ENCODE peak calls at places on chromosome 4, in nine cellular contexts. P is AG09309, D is ovary, G is foreskin fibroblast, Y is astrocyte of the cerebellum, E is mucosa of descending colon, M is cardiac fibroblast, Z is GM12865, F is BJ. B is an unnamed sample.

GRCh38 chr4:21529214-21529613 is 419.4 kb downstream of the KCNIP4 start:
- DNase-seq in P (no peak), D (no peak), G (no peak), Y (no peak), E (no peak), M (no peak), Z (no peak), F (no peak), B (no peak)

GRCh38 chr4:157314906-157315305 is 94.4 kb downstream of the GRIA2 start:
- DNase-seq in P (no peak), D (no peak), G (no peak), Y (no peak), E (no peak), M (no peak), Z (no peak), F (no peak), B (peak)

GRCh38 chr4:40321671-40322131 is 13.4 kb upstream of the CHRNA9 start:
- DNase-seq in P (peak), D (no peak), G (peak), Y (no peak), E (no peak), M (no peak), Z (no peak), F (peak), B (no peak)

GRCh38 chr4:94577136-94577535 is 125.4 kb downstream of the PDLIM5 start:
- DNase-seq in P (no peak), D (peak), G (peak), Y (peak), E (peak), M (peak), Z (no peak), F (peak), B (no peak)

GRCh38 chr4:5979981-5980380 is 38.2 kb downstream of the C4orf50 start:
- DNase-seq in P (no peak), D (no peak), G (no peak), Y (no peak), E (no peak), M (peak), Z (no peak), F (no peak), B (no peak)

GRCh38 chr4:76545161-76545884 is 110.3 kb downstream of the SHROOM3 start:
- DNase-seq in P (no peak), D (no peak), G (no peak), Y (no peak), E (no peak), M (peak), Z (peak), F (no peak), B (no peak)

GRCh38 chr4:94880976-94881375 is 123.2 kb downstream of the BMPR1B start:
- DNase-seq in P (no peak), D (no peak), G (peak), Y (no peak), E (no peak), M (no peak), Z (no peak), F (no peak), B (no peak)

GRCh38 chr4:76803522-76803921 is 94.4 kb downstream of the SOWAHB start:
- DNase-seq in P (peak), D (peak), G (peak), Y (peak), E (no peak), M (peak), Z (peak), F (peak), B (no peak)

GRCh38 chr4:13151178-13151577 is 333.0 kb downstream of the RAB28 start:
- DNase-seq in P (no peak), D (no peak), G (no peak), Y (no peak), E (peak), M (no peak), Z (no peak), F (no peak), B (no peak)

GRCh38 chr4:13920901-13921300 is 293.4 kb upstream of the BOD1L1 start:
- DNase-seq in P (peak), D (no peak), G (peak), Y (peak), E (peak), M (peak), Z (no peak), F (peak), B (no peak)

GRCh38 chr4:25128671-25129070 is 31.6 kb downstream of the SEPSECS start:
- DNase-seq in P (no peak), D (no peak), G (no peak), Y (peak), E (no peak), M (peak), Z (no peak), F (no peak), B (no peak)

GRCh38 chr4:38298868-38299713 is 338.9 kb downstream of the PTTG2 start:
- DNase-seq in P (no peak), D (no peak), G (no peak), Y (no peak), E (no peak), M (no peak), Z (no peak), F (no peak), B (no peak)

GRCh38 chr4:17561195-17561909 is 15.6 kb upstream of the LAP3 start:
- DNase-seq in P (peak), D (no peak), G (peak), Y (no peak), E (no peak), M (peak), Z (no peak), F (peak), B (no peak)

GRCh38 chr4:155207534-155208257 is 740 bp upstream of the NPY2R start:
- DNase-seq in P (no peak), D (no peak), G (no peak), Y (peak), E (peak), M (peak), Z (no peak), F (no peak), B (no peak)
- TF ChIP-seq CTCF in P (no peak), D (no peak), G (no peak), Y (peak), E (no peak), M (no peak), Z (no peak), F (no peak), B (peak)

DNA sequence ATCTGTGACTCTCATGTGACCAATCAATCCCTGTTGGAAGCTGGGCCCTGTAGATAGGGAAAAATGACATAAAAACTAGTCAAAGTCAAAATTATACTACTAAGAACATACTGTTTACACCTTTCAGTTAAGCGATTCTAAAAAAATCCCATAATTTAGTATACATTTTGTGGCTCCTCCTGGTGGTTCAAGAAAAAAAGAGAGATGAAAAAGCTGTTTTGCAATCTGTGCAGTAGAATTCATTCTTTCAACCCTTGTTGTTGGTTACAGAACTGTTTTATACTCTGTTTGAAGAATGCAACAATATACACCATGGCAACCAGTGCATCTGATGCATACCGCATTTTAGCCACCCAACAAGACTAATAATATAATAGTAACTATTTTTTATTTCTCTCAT is 66.8 kb upstream of the ANK2 start:
- DNase-seq in P (no peak), D (no peak), G (no peak), Y (no peak), E (no peak), M (peak), Z (no peak), F (no peak), B (no peak)
- TF ChIP-seq CTCF in P (peak), D (no peak), G (peak), Y (no peak), E (no peak), M (peak), Z (no peak), F (peak), B (no peak)

DNA sequence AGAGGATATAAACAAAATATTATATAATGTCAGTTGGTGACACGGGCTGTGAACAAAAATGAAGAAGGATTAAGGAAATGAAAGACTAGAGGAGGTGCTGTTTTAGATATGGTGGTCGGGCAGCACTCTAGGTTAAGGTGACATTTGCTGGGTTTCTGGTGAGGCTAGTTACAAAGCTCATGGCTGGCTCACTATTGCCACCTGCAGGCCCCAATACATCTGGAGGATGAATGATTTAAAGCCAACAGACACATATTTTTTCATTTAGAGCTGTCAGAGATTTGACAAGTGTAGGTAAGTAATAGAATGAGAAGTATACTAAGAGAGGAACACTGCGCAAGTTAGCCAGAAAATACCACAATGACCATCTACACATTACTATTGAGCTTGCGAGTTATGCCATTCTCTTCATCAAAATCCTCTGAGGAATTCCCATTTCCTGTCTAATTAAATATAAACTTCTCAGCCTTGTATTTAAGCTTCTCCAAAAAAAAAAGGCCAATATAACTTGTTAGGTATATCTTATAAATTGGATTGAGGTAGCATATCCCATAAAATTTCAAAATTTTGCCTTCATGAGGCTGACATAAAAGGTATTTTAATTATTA is 6.4 kb upstream of the FGG start:
- DNase-seq in P (no peak), D (peak), G (peak), Y (peak), E (peak), M (peak), Z (peak), F (no peak), B (no peak)
- TF ChIP-seq CTCF in P (peak), D (no peak), G (peak), Y (peak), E (peak), M (peak), Z (peak), F (peak), B (peak)

GRCh38 chr4:3765271-3766206 is 646 bp upstream of the ADRA2C start:
- DNase-seq in P (peak), D (peak), G (peak), Y (no peak), E (peak), M (peak), Z (no peak), F (no peak), B (no peak)
- TF ChIP-seq CTCF in P (no peak), D (no peak), G (no peak), Y (no peak), E (no peak), M (no peak), Z (no peak), F (no peak), B (peak)

GRCh38 chr4:127049506-127049905 is 583.3 kb upstream of the INTU start:
- DNase-seq in P (no peak), D (no peak), G (peak), Y (no peak), E (no peak), M (no peak), Z (no peak), F (no peak), B (no peak)
- TF ChIP-seq CTCF in P (no peak), D (no peak), G (no peak), Y (no peak), E (no peak), M (no peak), Z (no peak), F (no peak), B (no peak)

DNA sequence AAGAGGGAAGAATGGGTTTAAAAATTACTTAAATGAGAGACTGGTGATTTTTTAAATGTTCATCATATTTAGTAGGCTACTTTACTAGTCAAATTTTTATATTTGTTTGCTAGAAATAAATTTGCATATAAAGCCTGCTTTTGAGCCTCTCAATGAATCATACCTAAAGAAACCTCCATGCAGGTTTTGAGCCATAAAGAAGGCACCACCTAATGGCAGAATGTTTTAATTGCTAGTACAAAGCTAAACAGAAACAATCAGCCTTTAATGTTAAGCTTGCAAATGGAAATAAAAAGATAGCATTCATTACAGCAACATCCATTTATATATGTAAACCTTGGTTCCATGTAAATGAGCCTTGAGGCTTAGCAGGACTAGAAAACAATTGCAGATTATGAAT is 989.7 kb downstream of the CCSER1 start:
- DNase-seq in P (no peak), D (no peak), G (no peak), Y (peak), E (no peak), M (peak), Z (peak), F (no peak), B (no peak)
- TF ChIP-seq CTCF in P (no peak), D (no peak), G (no peak), Y (peak), E (no peak), M (no peak), Z (no peak), F (no peak), B (peak)

B was measured in LNCaP clone FGC.